ENCODE peak calls at places on chromosomes 2 and 18, in six cellular contexts. U is sigmoid colon, C is right atrium auricular region, L is RWPE1, T is AG09319, B is AG04450. K is an unnamed sample.

GRCh38 chr2:154452906-154453493 is 245.5 kb upstream of the KCNJ3 start:
- DNase-seq in U (no peak), C (no peak), L (peak; percentile 3), T (no peak), B (no peak), K (no peak)

GRCh38 chr2:46831869-46832265 is 83.7 kb downstream of the MCFD2 start:
- DNase-seq in U (no peak), C (no peak), L (no peak), T (no peak), B (no peak), K (no peak)

GRCh38 chr2:26666671-26667070 is 25.5 kb upstream of the CIB4 start:
- DNase-seq in U (no peak), C (no peak), L (no peak), T (no peak), B (no peak), K (no peak)

GRCh38 chr2:46836295-46837111 is 79.1 kb downstream of the MCFD2 start:
- DNase-seq in U (no peak), C (no peak), L (no peak), T (no peak), B (no peak), K (no peak)

GRCh38 chr2:65436825-65437221 is 4.4 kb upstream of the SPRED2 start:
- DNase-seq in U (no peak), C (no peak), L (no peak), T (peak; percentile 38), B (no peak), K (no peak)

GRCh38 chr18:74556166-74556565 is 21.9 kb downstream of the CNDP1 start:
- DNase-seq in U (no peak), C (no peak), L (no peak), T (no peak), B (no peak), K (no peak)

GRCh38 chr18:63409301-63409700 is 13.0 kb downstream of the VPS4B start:
- DNase-seq in U (no peak), C (no peak), L (peak; percentile 41), T (no peak), B (no peak), K (no peak)

GRCh38 chr2:207412787-207413310 is 116.9 kb upstream of the CREB1 start:
- DNase-seq in U (no peak), C (no peak), L (no peak), T (no peak), B (no peak), K (no peak)

GRCh38 chr2:105595536-105595935 is 149.2 kb upstream of the NCK2 start:
- DNase-seq in U (no peak), C (no peak), L (peak; percentile 60), T (no peak), B (no peak), K (no peak)

GRCh38 chr2:101517753-101518152 is 42.8 kb upstream of the RFX8 start:
- DNase-seq in U (no peak), C (no peak), L (peak; percentile 64), T (no peak), B (no peak), K (no peak)

GRCh38 chr2:178391701-178392100 is 59.3 kb downstream of the PRKRA start:
- DNase-seq in U (no peak), C (no peak), L (no peak), T (no peak), B (no peak), K (no peak)

GRCh38 chr2:166926657-166927056 is 38.4 kb downstream of the XIRP2 start:
- DNase-seq in U (no peak), C (no peak), L (no peak), T (no peak), B (peak; percentile 23), K (no peak)

DNA sequence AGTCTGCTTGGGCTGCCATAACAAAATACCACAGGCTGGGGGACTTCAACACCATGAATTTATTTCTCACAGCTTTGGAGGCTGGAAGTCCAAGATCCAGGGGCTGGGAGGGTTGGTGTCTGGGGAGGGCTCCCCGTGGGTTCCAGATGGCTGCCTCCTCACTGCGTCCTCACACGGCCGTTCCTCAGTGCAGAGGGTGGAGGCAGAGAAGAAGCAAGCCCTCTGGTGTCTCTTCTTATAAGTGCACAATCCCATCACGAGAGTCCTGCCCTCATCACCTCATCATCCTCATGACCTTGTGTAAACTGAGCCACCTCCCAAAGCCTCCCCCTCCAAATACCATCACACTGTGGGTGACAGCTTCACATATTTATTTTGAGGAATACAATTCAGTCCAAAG is 26.3 kb downstream of the TMEM163 start:
- DNase-seq in U (no peak), C (no peak), L (no peak), T (no peak), B (no peak), K (no peak)
- TF ChIP-seq CTCF in U (no peak), C (no peak), L (no peak), T (no peak), B (no peak), K (no peak)

DNA sequence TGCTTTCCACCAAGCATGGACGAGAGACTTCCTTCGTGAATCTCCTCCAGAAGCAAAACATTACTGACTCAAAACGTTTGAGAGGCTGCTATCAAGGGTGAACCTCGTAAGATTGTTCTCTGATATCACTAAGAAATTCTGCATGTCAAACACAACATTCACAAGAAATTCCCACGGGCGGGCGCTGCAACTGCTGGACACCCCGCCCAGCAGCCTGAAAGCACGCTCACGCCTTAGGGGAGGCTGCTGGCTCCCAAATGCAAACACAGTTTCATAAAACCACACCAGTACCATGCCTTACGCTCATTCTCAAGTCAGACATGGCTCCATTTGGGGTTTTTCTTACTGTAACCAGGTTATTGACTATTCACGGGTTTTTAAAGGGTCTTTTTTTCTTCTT is 39.0 kb downstream of the MBP start:
- DNase-seq in U (no peak), C (no peak), L (no peak), T (no peak), B (no peak), K (no peak)
- TF ChIP-seq CTCF in U (no peak), C (no peak), L (no peak), T (no peak), B (no peak), K (no peak)

GRCh38 chr2:187500585-187501359 is 52.7 kb upstream of the CALCRL start:
- DNase-seq in U (no peak), C (no peak), L (no peak), T (peak; percentile 41), B (peak; percentile 27), K (no peak)
- TF ChIP-seq CTCF in U (no peak), C (no peak), L (no peak), T (peak; percentile 23), B (peak; percentile 35), K (no peak)

DNA sequence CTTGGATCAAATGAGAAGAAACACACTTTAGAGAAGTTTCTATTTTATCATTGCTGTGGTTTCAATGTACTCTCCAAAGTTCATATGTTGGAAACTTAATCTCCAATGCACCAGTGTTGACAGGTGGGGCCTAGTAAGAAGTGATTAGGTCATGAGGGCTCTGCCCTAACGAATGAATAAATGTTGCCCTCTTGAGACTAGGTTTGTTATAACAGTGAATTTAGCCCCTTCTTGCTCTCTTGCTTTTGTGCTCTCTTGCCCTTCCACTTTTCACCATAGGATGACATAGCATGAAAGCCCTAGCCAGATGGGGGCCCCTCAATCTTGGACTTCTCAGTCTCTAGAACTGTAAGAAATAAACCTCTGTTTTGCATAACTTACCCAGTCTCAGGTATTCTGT is 664.8 kb downstream of the DCC start:
- DNase-seq in U (no peak), C (no peak), L (no peak), T (no peak), B (no peak), K (no peak)
- TF ChIP-seq CTCF in U (no peak), C (no peak), L (no peak), T (no peak), B (no peak), K (no peak)

GRCh38 chr2:162524192-162524591 is 180.3 kb downstream of the GCA start:
- DNase-seq in U (no peak), C (no peak), L (peak; percentile 3), T (no peak), B (no peak), K (peak; percentile 8)
- TF ChIP-seq CTCF in U (no peak), C (no peak), L (no peak), T (no peak), B (no peak), K (no peak)

DNA sequence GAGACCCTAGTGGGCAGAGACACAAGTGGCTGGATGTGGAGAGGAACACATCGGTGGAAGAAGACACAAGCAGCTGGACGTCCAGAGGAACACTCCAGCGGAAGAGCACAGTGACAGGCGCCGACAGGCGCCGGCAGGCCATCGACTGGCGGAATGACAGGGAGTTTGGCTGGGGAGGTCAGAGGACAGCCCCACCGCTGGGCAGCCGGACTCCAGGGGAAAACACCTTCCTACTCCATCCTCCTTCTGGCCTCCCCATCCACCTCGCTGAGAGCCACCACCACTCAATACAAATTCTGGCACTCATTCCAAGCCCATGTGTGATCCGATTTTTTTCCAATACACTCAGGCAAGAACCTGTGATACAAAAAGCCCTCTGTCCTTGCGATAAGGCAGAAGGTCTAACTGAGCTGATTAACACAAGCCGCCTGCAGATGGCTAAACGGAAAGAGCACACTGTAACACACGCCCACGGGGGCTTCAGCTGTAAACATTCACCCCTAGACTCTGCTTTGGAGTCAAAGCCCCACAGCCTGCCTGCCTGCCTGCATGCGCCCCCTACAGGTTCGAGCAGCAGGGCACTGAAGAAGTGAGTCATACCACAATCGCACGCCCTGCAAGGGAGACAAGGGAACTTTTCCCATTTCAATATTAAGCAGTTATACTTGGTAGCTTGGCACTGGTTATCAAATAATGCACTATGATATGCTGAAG is 50.2 kb upstream of the LRP1B start:
- DNase-seq in U (no peak), C (no peak), L (no peak), T (no peak), B (no peak), K (peak; percentile 60)
- TF ChIP-seq CTCF in U (no peak), C (no peak), L (no peak), T (peak; percentile 48), B (peak; percentile 65), K (peak; percentile 69)

GRCh38 chr18:47420130-47420529 is 168.7 kb upstream of the SKOR2 start:
- DNase-seq in U (no peak), C (no peak), L (no peak), T (no peak), B (no peak), K (no peak)

GRCh38 chr18:47425365-47425764 is 173.9 kb upstream of the SKOR2 start:
- DNase-seq in U (no peak), C (no peak), L (no peak), T (no peak), B (no peak), K (no peak)

GRCh38 chr18:47417807-47418206 is 166.3 kb upstream of the SKOR2 start:
- DNase-seq in U (no peak), C (no peak), L (no peak), T (no peak), B (no peak), K (no peak)

GRCh38 chr18:47418746-47419145 is 167.3 kb upstream of the SKOR2 start:
- DNase-seq in U (no peak), C (no peak), L (no peak), T (no peak), B (no peak), K (no peak)

DNA sequence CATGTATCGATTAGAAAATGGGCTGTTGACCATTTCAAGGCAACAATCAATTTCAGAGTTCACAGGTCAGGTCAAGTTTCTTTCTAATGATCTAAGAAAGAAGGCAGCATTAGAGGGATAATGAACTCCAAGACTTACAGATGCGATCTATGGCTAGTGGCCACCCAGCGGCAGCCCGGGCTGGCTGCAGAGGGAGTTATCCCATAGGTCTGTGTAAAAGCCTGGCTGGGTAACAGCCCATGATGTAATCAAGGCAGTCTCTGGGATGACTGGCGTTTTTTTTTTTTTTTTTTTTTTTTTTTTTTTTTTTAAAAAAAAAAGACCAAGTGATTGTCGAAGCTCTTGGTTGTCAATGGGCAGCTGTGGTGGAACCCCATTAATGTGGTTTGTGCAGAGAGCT is 171.1 kb upstream of the SKOR2 start:
- DNase-seq in U (no peak), C (no peak), L (no peak), T (no peak), B (no peak), K (no peak)
- TF ChIP-seq CTCF in U (no peak), C (no peak), L (no peak), T (no peak), B (no peak), K (no peak)

GRCh38 chr2:193240752-193241151 is 1046.0 kb upstream of the TMEFF2 start:
- DNase-seq in U (no peak), C (no peak), L (no peak), T (no peak), B (no peak), K (no peak)
- TF ChIP-seq CTCF in U (no peak), C (no peak), L (peak; percentile 7), T (no peak), B (no peak), K (peak; percentile 89)

K was measured in endothelial cell.